ENCODE peak calls at places on chromosomes 16 and 17, in seven cellular contexts. R, S, N, V, L, U and Z are unnamed samples.

GRCh38 chr16:89115216-89115949 is 21.7 kb downstream of the ACSF3 start:
- DNase-seq in R (peak; percentile 75), S (no peak), N (no peak), V (peak; percentile 84), L (peak; percentile 94), U (peak; percentile 47), Z (peak; percentile 65)

GRCh38 chr16:31333686-31334649 is 21.0 kb upstream of the ITGAX start:
- DNase-seq in R (no peak), S (no peak), N (peak; percentile 47), V (no peak), L (peak; percentile 74), U (no peak), Z (peak; percentile 41)

GRCh38 chr17:7132511-7133094 is 18.0 kb upstream of the ASGR2 start:
- DNase-seq in R (no peak), S (no peak), N (no peak), V (no peak), L (peak; percentile 85), U (no peak), Z (no peak)

GRCh38 chr17:17670701-17671319 is 10.4 kb upstream of the RAI1 start:
- DNase-seq in R (no peak), S (no peak), N (no peak), V (no peak), L (no peak), U (no peak), Z (no peak)

GRCh38 chr17:16639438-16639837 is 14.2 kb downstream of the ZNF624 start:
- DNase-seq in R (no peak), S (no peak), N (no peak), V (no peak), L (no peak), U (no peak), Z (no peak)

GRCh38 chr16:12360240-12360639 is 383.7 kb downstream of the SNX29 start:
- DNase-seq in R (no peak), S (no peak), N (no peak), V (no peak), L (no peak), U (no peak), Z (no peak)

GRCh38 chr17:60311186-60311585 is 80.7 kb downstream of the USP32 start:
- DNase-seq in R (no peak), S (no peak), N (no peak), V (no peak), L (no peak), U (no peak), Z (no peak)

GRCh38 chr16:27164280-27164837 is 39.0 kb upstream of the KDM8 start:
- DNase-seq in R (no peak), S (no peak), N (no peak), V (no peak), L (no peak), U (no peak), Z (no peak)

GRCh38 chr17:42674755-42675347 is 1.9 kb downstream of the PLEKHH3 start:
- DNase-seq in R (no peak), S (peak; percentile 80), N (no peak), V (no peak), L (no peak), U (no peak), Z (no peak)

GRCh38 chr16:26981266-26981938 is 85.3 kb upstream of the C16orf82 start:
- DNase-seq in R (no peak), S (no peak), N (no peak), V (no peak), L (no peak), U (no peak), Z (no peak)

GRCh38 chr17:80104321-80104955 is 3.1 kb downstream of the GAA start:
- DNase-seq in R (no peak), S (peak; percentile 88), N (no peak), V (no peak), L (no peak), U (no peak), Z (peak; percentile 65)

GRCh38 chr17:43946766-43947165 is 4.5 kb upstream of the PPY start:
- DNase-seq in R (no peak), S (no peak), N (no peak), V (no peak), L (no peak), U (no peak), Z (no peak)